ENCODE peak calls at places on chromosomes 11 and 22, in seven cellular contexts. B is endothelial cell; X is activated CD8-positive, alpha-beta memory T cell treated with anti-CD3 and anti-CD28 coated beads for 24 hours; E is left cardiac atrium; G is mucosa of gallbladder; M is anterior cingulate cortex; A is nephron progenitor cell. S is an unnamed sample.

GRCh38 chr11:116342148-116342547 is 430.6 kb downstream of the BUD13 start:
- DNase-seq in B (no peak), X (no peak), E (no peak), G (no peak), M (no peak), A (no peak), S (no peak)

GRCh38 chr22:24067587-24068376 is 56.7 kb downstream of the CABIN1 start:
- DNase-seq in B (no peak), X (no peak), E (no peak), G (peak), M (no peak), A (no peak), S (no peak)

GRCh38 chr11:11816511-11817319 is 25.1 kb upstream of the USP47 start:
- DNase-seq in B (no peak), X (no peak), E (no peak), G (no peak), M (no peak), A (no peak), S (no peak)

GRCh38 chr11:88632163-88632562 is 294.6 kb upstream of the CTSC start:
- DNase-seq in B (no peak), X (no peak), E (no peak), G (no peak), M (no peak), A (no peak), S (no peak)

GRCh38 chr11:113351490-113351889 is 36.1 kb upstream of the ANKK1 start:
- DNase-seq in B (no peak), X (no peak), E (no peak), G (no peak), M (no peak), A (no peak), S (no peak)

GRCh38 chr22:39496131-39496838 is 5.8 kb upstream of the MIEF1 start:
- DNase-seq in B (peak), X (peak), E (peak), G (peak), M (peak), A (peak), S (peak)

GRCh38 chr11:69656536-69657455 is 15.8 kb downstream of the CCND1 start:
- DNase-seq in B (no peak), X (no peak), E (no peak), G (no peak), M (no peak), A (no peak), S (no peak)

GRCh38 chr11:69799582-69799981 is 19.6 kb downstream of the FGF3 start:
- DNase-seq in B (no peak), X (no peak), E (no peak), G (no peak), M (no peak), A (no peak), S (no peak)

GRCh38 chr11:61111786-61112517 is 9.7 kb downstream of the CD5 start:
- DNase-seq in B (no peak), X (peak), E (no peak), G (no peak), M (no peak), A (no peak), S (peak)

GRCh38 chr22:44580176-44580575 is 82.1 kb upstream of the RTL6 start:
- DNase-seq in B (no peak), X (no peak), E (no peak), G (no peak), M (no peak), A (no peak), S (no peak)

GRCh38 chr11:17734986-17735822 is 623 bp downstream of the KCNC1 start:
- DNase-seq in B (peak), X (peak), E (peak), G (peak), M (peak), A (peak), S (no peak)

GRCh38 chr11:1559103-1559951 is 12.7 kb downstream of the DUSP8 start:
- DNase-seq in B (no peak), X (no peak), E (peak), G (peak), M (peak), A (no peak), S (no peak)

GRCh38 chr11:7020183-7020917 is at the start of the genes NLRP14 and ZNF214:
- DNase-seq in B (peak), X (no peak), E (peak), G (peak), M (peak), A (peak), S (no peak)

GRCh38 chr11:18203723-18204122 is 31.1 kb downstream of the MRGPRX4 start:
- DNase-seq in B (peak), X (no peak), E (no peak), G (no peak), M (no peak), A (peak), S (no peak)

GRCh38 chr11:77201991-77202841 is 74.2 kb downstream of the MYO7A start:
- DNase-seq in B (no peak), X (no peak), E (no peak), G (no peak), M (no peak), A (no peak), S (no peak)

GRCh38 chr11:18312663-18313420 is 9.1 kb downstream of the HPS5 start:
- DNase-seq in B (no peak), X (no peak), E (no peak), G (no peak), M (no peak), A (no peak), S (no peak)